ENCODE peak calls at places on chromosomes 3 and 15, in eight cellular contexts. One of them, this sample, is unnamed.

GRCh38 chr3:163573324-163573723 is 1505.0 kb downstream of the SI start:
- DNase-seq in erythroblast: no peak
- DNase-seq in adrenal gland: no peak
- DNase-seq in prostate gland: no peak
- DNase-seq in A549: no peak
- DNase-seq in lower leg skin: no peak
- DNase-seq in K562: no peak
- DNase-seq in transverse colon: no peak
- DNase-seq in this sample: no peak

GRCh38 chr3:181210275-181210674 is 220.7 kb upstream of the DNAJC19 start:
- DNase-seq in erythroblast: peak; percentile 37
- DNase-seq in A549: no peak
- DNase-seq in adrenal gland: no peak
- DNase-seq in transverse colon: no peak
- DNase-seq in prostate gland: no peak
- DNase-seq in K562: peak; percentile 3
- DNase-seq in lower leg skin: no peak
- DNase-seq in this sample: peak; percentile 15

GRCh38 chr15:41104234-41104633 is 11.8 kb downstream of the INO80 start:
- DNase-seq in erythroblast: no peak
- DNase-seq in transverse colon: no peak
- DNase-seq in prostate gland: no peak
- DNase-seq in A549: no peak
- DNase-seq in adrenal gland: no peak
- DNase-seq in lower leg skin: no peak
- DNase-seq in K562: no peak
- DNase-seq in this sample: peak; percentile 79

GRCh38 chr3:192514081-192514753 is 213.1 kb downstream of the FGF12 start:
- DNase-seq in erythroblast: peak; percentile 3
- DNase-seq in adrenal gland: no peak
- DNase-seq in lower leg skin: no peak
- DNase-seq in A549: peak; percentile 9
- DNase-seq in prostate gland: no peak
- DNase-seq in transverse colon: no peak
- DNase-seq in K562: peak; percentile 2
- DNase-seq in this sample: no peak

GRCh38 chr3:157542711-157543485 is 39.7 kb upstream of the VEPH1 start:
- DNase-seq in K562: no peak
- DNase-seq in transverse colon: peak; percentile 83
- DNase-seq in erythroblast: peak; percentile 30
- DNase-seq in adrenal gland: peak; percentile 82
- DNase-seq in A549: peak; percentile 48
- DNase-seq in prostate gland: peak; percentile 59
- DNase-seq in lower leg skin: peak; percentile 77
- DNase-seq in this sample: peak; percentile 45

GRCh38 chr15:73782339-73782979 is 29.3 kb upstream of the INSYN1 start:
- DNase-seq in transverse colon: no peak
- DNase-seq in adrenal gland: no peak
- DNase-seq in prostate gland: no peak
- DNase-seq in A549: no peak
- DNase-seq in K562: no peak
- DNase-seq in erythroblast: no peak
- DNase-seq in lower leg skin: no peak
- DNase-seq in this sample: no peak

GRCh38 chr15:51024735-51025453 is 69.8 kb downstream of the TNFAIP8L3 start:
- DNase-seq in erythroblast: no peak
- DNase-seq in A549: no peak
- DNase-seq in prostate gland: peak; percentile 24
- DNase-seq in transverse colon: no peak
- DNase-seq in adrenal gland: no peak
- DNase-seq in K562: no peak
- DNase-seq in lower leg skin: peak; percentile 74
- DNase-seq in this sample: peak; percentile 14

GRCh38 chr3:48560648-48561018 is 2.9 kb downstream of the UCN2 start:
- DNase-seq in A549: no peak
- DNase-seq in lower leg skin: no peak
- DNase-seq in transverse colon: no peak
- DNase-seq in erythroblast: no peak
- DNase-seq in prostate gland: no peak
- DNase-seq in adrenal gland: peak; percentile 17
- DNase-seq in K562: no peak
- DNase-seq in this sample: no peak

GRCh38 chr3:61727435-61727834 is 166.1 kb downstream of the PTPRG start:
- DNase-seq in erythroblast: no peak
- DNase-seq in A549: no peak
- DNase-seq in adrenal gland: no peak
- DNase-seq in lower leg skin: no peak
- DNase-seq in prostate gland: no peak
- DNase-seq in K562: no peak
- DNase-seq in transverse colon: no peak
- DNase-seq in this sample: no peak

GRCh38 chr15:67079361-67079760 is 14.0 kb downstream of the SMAD3 start:
- DNase-seq in erythroblast: no peak
- DNase-seq in adrenal gland: no peak
- DNase-seq in prostate gland: no peak
- DNase-seq in transverse colon: no peak
- DNase-seq in lower leg skin: no peak
- DNase-seq in A549: no peak
- DNase-seq in K562: no peak
- DNase-seq in this sample: peak; percentile 62

GRCh38 chr15:67083135-67083766 is 17.8 kb downstream of the SMAD3 start:
- DNase-seq in lower leg skin: no peak
- DNase-seq in A549: no peak
- DNase-seq in erythroblast: peak; percentile 27
- DNase-seq in transverse colon: no peak
- DNase-seq in K562: no peak
- DNase-seq in prostate gland: no peak
- DNase-seq in adrenal gland: no peak
- DNase-seq in this sample: peak; percentile 71

GRCh38 chr15:67080118-67080899 is 14.9 kb downstream of the SMAD3 start:
- DNase-seq in transverse colon: no peak
- DNase-seq in A549: no peak
- DNase-seq in adrenal gland: peak; percentile 68
- DNase-seq in K562: no peak
- DNase-seq in prostate gland: no peak
- DNase-seq in lower leg skin: no peak
- DNase-seq in erythroblast: no peak
- DNase-seq in this sample: peak; percentile 66

GRCh38 chr15:67082007-67082536 is 16.7 kb downstream of the SMAD3 start:
- DNase-seq in A549: no peak
- DNase-seq in adrenal gland: no peak
- DNase-seq in transverse colon: peak; percentile 64
- DNase-seq in K562: peak; percentile 60
- DNase-seq in lower leg skin: no peak
- DNase-seq in erythroblast: peak; percentile 87
- DNase-seq in prostate gland: no peak
- DNase-seq in this sample: no peak

DNA sequence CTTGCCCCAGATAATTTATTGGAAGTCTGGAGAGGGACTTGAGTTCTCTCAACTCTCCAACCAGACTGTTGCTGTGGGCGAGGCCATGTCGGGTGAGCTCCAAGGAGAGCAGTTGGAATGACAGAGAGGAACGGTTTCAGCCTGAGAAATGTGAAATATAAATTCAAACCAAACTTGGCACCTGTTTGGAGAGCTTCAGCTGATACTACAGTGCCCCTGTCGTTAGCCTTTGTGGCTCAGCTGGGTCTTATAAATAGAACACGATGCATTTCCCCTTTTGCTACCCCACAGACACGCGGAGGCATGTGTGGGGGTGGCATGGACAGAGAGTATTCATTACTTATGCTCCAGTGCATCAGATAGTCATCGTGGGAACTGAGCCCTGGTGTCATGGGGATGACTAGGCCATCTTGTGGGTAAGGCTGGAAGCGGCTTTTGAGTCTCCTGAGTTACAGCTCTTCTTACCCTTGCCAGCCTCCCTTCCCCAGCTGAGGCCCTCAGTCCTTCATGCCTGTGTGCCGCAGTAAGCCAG is 15.6 kb downstream of the SMAD3 start:
- DNase-seq in A549: no peak
- DNase-seq in erythroblast: peak; percentile 80
- DNase-seq in lower leg skin: peak; percentile 59
- DNase-seq in prostate gland: no peak
- DNase-seq in K562: peak; percentile 78
- DNase-seq in transverse colon: no peak
- DNase-seq in adrenal gland: peak; percentile 61
- DNase-seq in this sample: peak; percentile 84
- TF ChIP-seq POLR2A in A549: no peak
- TF ChIP-seq POLR2A in erythroblast: no peak
- TF ChIP-seq POLR2A in lower leg skin: no peak
- TF ChIP-seq POLR2A in prostate gland: no peak
- TF ChIP-seq POLR2A in K562: no peak
- TF ChIP-seq POLR2A in transverse colon: no peak
- TF ChIP-seq POLR2A in adrenal gland: no peak
- TF ChIP-seq POLR2A in this sample: no peak

DNA sequence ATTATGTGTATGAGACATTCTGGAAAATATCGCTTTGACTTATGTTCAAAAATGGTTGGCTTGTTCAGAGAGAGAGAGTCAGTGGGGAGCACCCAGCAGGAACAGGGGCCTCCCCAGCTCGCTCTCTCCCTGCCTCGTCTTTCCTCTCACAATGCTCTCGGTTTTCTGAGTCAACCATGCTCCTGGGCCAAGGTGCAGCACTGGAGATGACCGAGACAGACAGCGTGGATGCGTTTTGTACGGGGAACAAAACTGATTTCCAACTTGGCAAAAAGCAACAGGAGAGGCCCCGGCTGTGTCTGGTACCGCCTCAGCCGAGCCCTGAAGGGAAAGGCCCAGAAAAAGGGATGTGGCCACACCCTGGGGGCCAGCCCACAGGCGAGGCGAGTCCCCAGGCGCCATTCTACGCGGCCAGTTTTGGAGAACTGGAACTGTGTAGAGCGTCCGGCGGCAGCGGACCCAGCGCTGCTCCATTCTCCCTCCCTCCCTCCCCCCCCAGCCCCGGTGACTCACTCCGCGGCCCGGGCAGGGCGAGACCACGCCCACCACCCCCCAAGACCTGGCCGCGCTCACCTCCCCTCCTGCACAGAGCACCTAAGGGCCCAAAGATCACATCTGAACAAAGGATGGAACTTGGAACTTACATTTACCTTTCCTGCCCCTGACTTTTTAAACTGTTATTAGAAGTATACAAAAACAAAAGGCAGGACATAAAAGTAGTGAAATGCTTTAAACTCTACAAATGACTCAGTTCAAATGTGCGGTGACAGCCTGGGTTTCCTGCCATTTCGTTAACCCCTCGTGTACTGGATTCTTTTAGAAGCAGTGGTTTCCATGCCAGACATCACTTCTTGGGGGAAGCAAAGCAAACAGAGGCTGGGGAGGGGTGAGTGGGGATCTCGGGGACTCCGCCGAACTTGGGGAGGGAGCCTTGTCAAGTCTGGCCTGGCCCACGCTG is 12.7 kb downstream of the ATP10A start:
- DNase-seq in prostate gland: peak; percentile 51
- DNase-seq in K562: peak; percentile 56
- DNase-seq in lower leg skin: peak; percentile 66
- DNase-seq in adrenal gland: peak; percentile 72
- DNase-seq in transverse colon: peak; percentile 64
- DNase-seq in A549: peak; percentile 60
- DNase-seq in erythroblast: peak; percentile 14
- DNase-seq in this sample: peak; percentile 70
- TF ChIP-seq POLR2A in prostate gland: no peak
- TF ChIP-seq POLR2A in K562: no peak
- TF ChIP-seq POLR2A in lower leg skin: no peak
- TF ChIP-seq POLR2A in adrenal gland: no peak
- TF ChIP-seq POLR2A in transverse colon: peak; percentile 32
- TF ChIP-seq POLR2A in A549: peak; percentile 46
- TF ChIP-seq POLR2A in erythroblast: no peak
- TF ChIP-seq POLR2A in this sample: peak; percentile 84

GRCh38 chr3:122058294-122058693 is 3.1 kb downstream of the CD86 start:
- DNase-seq in erythroblast: no peak
- DNase-seq in transverse colon: no peak
- DNase-seq in prostate gland: no peak
- DNase-seq in lower leg skin: no peak
- DNase-seq in K562: no peak
- DNase-seq in A549: no peak
- DNase-seq in adrenal gland: no peak
- DNase-seq in this sample: no peak

GRCh38 chr3:122060044-122060694 is 5.0 kb downstream of the CD86 start:
- DNase-seq in prostate gland: no peak
- DNase-seq in K562: peak; percentile 1
- DNase-seq in lower leg skin: no peak
- DNase-seq in adrenal gland: no peak
- DNase-seq in erythroblast: no peak
- DNase-seq in transverse colon: no peak
- DNase-seq in A549: no peak
- DNase-seq in this sample: no peak

GRCh38 chr3:122057676-122058075 is 2.5 kb downstream of the CD86 start:
- DNase-seq in K562: no peak
- DNase-seq in lower leg skin: no peak
- DNase-seq in A549: no peak
- DNase-seq in erythroblast: no peak
- DNase-seq in adrenal gland: no peak
- DNase-seq in transverse colon: no peak
- DNase-seq in prostate gland: no peak
- DNase-seq in this sample: no peak

GRCh38 chr3:122052968-122053367 is 2.2 kb upstream of the CD86 start:
- DNase-seq in adrenal gland: no peak
- DNase-seq in A549: no peak
- DNase-seq in transverse colon: no peak
- DNase-seq in prostate gland: no peak
- DNase-seq in K562: no peak
- DNase-seq in lower leg skin: no peak
- DNase-seq in erythroblast: no peak
- DNase-seq in this sample: no peak

GRCh38 chr3:122055215-122055614 is at the start of gene CD86:
- DNase-seq in K562: no peak
- DNase-seq in A549: no peak
- DNase-seq in lower leg skin: no peak
- DNase-seq in adrenal gland: peak; percentile 44
- DNase-seq in prostate gland: no peak
- DNase-seq in erythroblast: no peak
- DNase-seq in transverse colon: peak; percentile 34
- DNase-seq in this sample: no peak
- TF ChIP-seq POLR2A in K562: no peak
- TF ChIP-seq POLR2A in A549: no peak
- TF ChIP-seq POLR2A in lower leg skin: no peak
- TF ChIP-seq POLR2A in adrenal gland: peak; percentile 67
- TF ChIP-seq POLR2A in prostate gland: no peak
- TF ChIP-seq POLR2A in erythroblast: no peak
- TF ChIP-seq POLR2A in transverse colon: peak; percentile 39
- TF ChIP-seq POLR2A in this sample: no peak

DNA sequence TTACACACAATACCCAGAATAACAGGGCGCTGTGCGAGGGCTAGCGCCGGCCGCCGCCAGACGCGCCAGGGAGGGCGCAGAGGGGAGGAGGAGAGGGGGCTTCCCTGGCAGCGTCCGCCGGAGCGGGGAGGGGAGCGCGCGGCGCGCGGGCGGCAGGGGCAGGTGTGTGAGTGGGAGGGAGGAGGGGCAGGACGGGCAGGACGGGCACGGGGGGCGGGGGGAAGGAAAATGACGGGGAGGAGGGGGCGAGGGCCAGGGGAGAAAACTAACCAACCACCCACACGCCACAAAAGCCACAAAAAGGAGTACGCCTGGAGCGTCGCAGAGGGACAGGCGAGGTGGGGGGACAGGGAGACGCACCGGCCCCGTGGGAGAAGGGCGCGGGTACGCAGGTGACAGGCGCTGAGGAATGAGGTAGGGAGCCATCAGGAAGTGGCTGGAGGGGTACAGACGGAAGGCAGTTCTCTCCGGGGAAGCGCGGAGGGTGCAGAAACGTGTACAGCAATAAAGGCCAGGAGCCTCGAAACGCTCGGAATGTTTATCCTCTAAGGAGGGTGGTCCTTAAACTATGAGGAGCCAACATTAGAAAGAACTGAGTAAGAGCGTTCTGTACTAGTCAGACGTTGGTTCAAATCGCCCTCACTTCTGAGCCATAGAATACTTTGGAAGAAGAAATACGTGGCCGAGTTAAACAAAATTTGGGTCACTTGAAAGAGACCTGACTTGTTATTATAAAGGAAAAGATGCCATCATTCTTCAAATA is 683 bp upstream of the SATB1 start:
- DNase-seq in lower leg skin: peak; percentile 18
- DNase-seq in transverse colon: peak; percentile 67
- DNase-seq in erythroblast: peak; percentile 37
- DNase-seq in prostate gland: peak; percentile 64
- DNase-seq in K562: no peak
- DNase-seq in adrenal gland: no peak
- DNase-seq in A549: no peak
- DNase-seq in this sample: no peak
- TF ChIP-seq POLR2A in lower leg skin: no peak
- TF ChIP-seq POLR2A in transverse colon: peak; percentile 56
- TF ChIP-seq POLR2A in erythroblast: peak; percentile 61
- TF ChIP-seq POLR2A in prostate gland: no peak
- TF ChIP-seq POLR2A in K562: no peak
- TF ChIP-seq POLR2A in adrenal gland: no peak
- TF ChIP-seq POLR2A in A549: no peak
- TF ChIP-seq POLR2A in this sample: no peak

This sample was measured in IMR-90.